ENCODE peak calls at places on chromosomes 2 and 18, in nine cellular contexts. X, N, A, D, M, Z, Q, U and E are unnamed samples.
A peak's percentile ranks its signal among the peaks of the same experiment; 100 is the strongest.

GRCh38 chr2:139007130-139007529 is 226.9 kb upstream of the NXPH2 start:
- DNase-seq in X (no peak), N (no peak), A (no peak), D (no peak), M (no peak), Z (no peak), Q (no peak), U (no peak), E (no peak)

GRCh38 chr18:31487251-31488015 is 10.5 kb upstream of the DSG2 start:
- DNase-seq in X (no peak), N (peak; percentile 77), A (peak; percentile 70), D (peak; percentile 90), M (no peak), Z (no peak), Q (no peak), U (no peak), E (no peak)

GRCh38 chr2:54422072-54422581 is 34.0 kb upstream of the SPTBN1 start:
- DNase-seq in X (no peak), N (no peak), A (no peak), D (no peak), M (no peak), Z (no peak), Q (no peak), U (no peak), E (no peak)

GRCh38 chr2:18552351-18553077 is 7.9 kb downstream of the RDH14 start:
- DNase-seq in X (no peak), N (no peak), A (no peak), D (peak; percentile 79), M (no peak), Z (no peak), Q (no peak), U (no peak), E (no peak)

GRCh38 chr2:53880756-53881155 is 21.0 kb upstream of the GPR75 start:
- DNase-seq in X (no peak), N (no peak), A (no peak), D (peak; percentile 82), M (no peak), Z (no peak), Q (no peak), U (no peak), E (no peak)

GRCh38 chr2:177585234-177585863 is 192.8 kb downstream of the AGPS start:
- DNase-seq in X (no peak), N (no peak), A (no peak), D (no peak), M (no peak), Z (no peak), Q (no peak), U (no peak), E (no peak)

GRCh38 chr2:105571445-105571987 is 172.7 kb upstream of the FHL2 start:
- DNase-seq in X (no peak), N (no peak), A (no peak), D (no peak), M (peak; percentile 26), Z (no peak), Q (no peak), U (no peak), E (no peak)

GRCh38 chr2:45930396-45930792 is 278.9 kb downstream of the PRKCE start:
- DNase-seq in X (no peak), N (no peak), A (peak; percentile 60), D (peak; percentile 16), M (no peak), Z (no peak), Q (no peak), U (peak; percentile 23), E (no peak)

GRCh38 chr2:223297788-223298187 is 245.8 kb downstream of the KCNE4 start:
- DNase-seq in X (no peak), N (peak; percentile 40), A (no peak), D (no peak), M (no peak), Z (no peak), Q (no peak), U (no peak), E (no peak)

GRCh38 chr2:158009425-158009824 is 92.3 kb upstream of the UPP2 start:
- DNase-seq in X (no peak), N (no peak), A (peak; percentile 41), D (peak; percentile 22), M (no peak), Z (no peak), Q (no peak), U (no peak), E (no peak)

GRCh38 chr2:16466133-16466820 is 199.4 kb downstream of the CYRIA start:
- DNase-seq in X (no peak), N (no peak), A (no peak), D (no peak), M (no peak), Z (no peak), Q (no peak), U (no peak), E (no peak)
- TF ChIP-seq CTCF in X (no peak), N (no peak), A (no peak), D (no peak), M (no peak), Z (no peak), Q (no peak), U (no peak), E (no peak)

GRCh38 chr2:119349289-119349688 is 17.3 kb downstream of the C2orf76 start:
- DNase-seq in X (no peak), N (no peak), A (no peak), D (no peak), M (no peak), Z (no peak), Q (no peak), U (no peak), E (no peak)

GRCh38 chr2:119352357-119352756 is 14.3 kb downstream of the C2orf76 start:
- DNase-seq in X (no peak), N (no peak), A (no peak), D (no peak), M (peak; percentile 64), Z (no peak), Q (no peak), U (no peak), E (no peak)

GRCh38 chr2:119354860-119355259 is 11.8 kb downstream of the C2orf76 start:
- DNase-seq in X (no peak), N (no peak), A (no peak), D (no peak), M (no peak), Z (no peak), Q (no peak), U (no peak), E (no peak)

GRCh38 chr2:119350311-119350998 is 16.2 kb downstream of the C2orf76 start:
- DNase-seq in X (no peak), N (no peak), A (no peak), D (no peak), M (no peak), Z (no peak), Q (no peak), U (no peak), E (no peak)
- TF ChIP-seq CTCF in X (no peak), N (peak; percentile 44), A (peak; percentile 18), D (no peak), M (no peak), Z (no peak), Q (peak; percentile 26), U (no peak), E (no peak)

GRCh38 chr2:170882758-170883157 is 46.3 kb upstream of the GORASP2 start:
- DNase-seq in X (no peak), N (no peak), A (no peak), D (no peak), M (no peak), Z (no peak), Q (no peak), U (no peak), E (no peak)

GRCh38 chr2:170887496-170888265 is 41.4 kb upstream of the GORASP2 start:
- DNase-seq in X (no peak), N (no peak), A (no peak), D (no peak), M (no peak), Z (no peak), Q (no peak), U (no peak), E (no peak)

GRCh38 chr2:170883683-170884082 is 45.4 kb upstream of the GORASP2 start:
- DNase-seq in X (no peak), N (no peak), A (no peak), D (no peak), M (no peak), Z (no peak), Q (no peak), U (no peak), E (no peak)

GRCh38 chr2:170886391-170886790 is 42.7 kb upstream of the GORASP2 start:
- DNase-seq in X (no peak), N (peak; percentile 14), A (no peak), D (peak; percentile 65), M (no peak), Z (no peak), Q (no peak), U (no peak), E (no peak)

DNA sequence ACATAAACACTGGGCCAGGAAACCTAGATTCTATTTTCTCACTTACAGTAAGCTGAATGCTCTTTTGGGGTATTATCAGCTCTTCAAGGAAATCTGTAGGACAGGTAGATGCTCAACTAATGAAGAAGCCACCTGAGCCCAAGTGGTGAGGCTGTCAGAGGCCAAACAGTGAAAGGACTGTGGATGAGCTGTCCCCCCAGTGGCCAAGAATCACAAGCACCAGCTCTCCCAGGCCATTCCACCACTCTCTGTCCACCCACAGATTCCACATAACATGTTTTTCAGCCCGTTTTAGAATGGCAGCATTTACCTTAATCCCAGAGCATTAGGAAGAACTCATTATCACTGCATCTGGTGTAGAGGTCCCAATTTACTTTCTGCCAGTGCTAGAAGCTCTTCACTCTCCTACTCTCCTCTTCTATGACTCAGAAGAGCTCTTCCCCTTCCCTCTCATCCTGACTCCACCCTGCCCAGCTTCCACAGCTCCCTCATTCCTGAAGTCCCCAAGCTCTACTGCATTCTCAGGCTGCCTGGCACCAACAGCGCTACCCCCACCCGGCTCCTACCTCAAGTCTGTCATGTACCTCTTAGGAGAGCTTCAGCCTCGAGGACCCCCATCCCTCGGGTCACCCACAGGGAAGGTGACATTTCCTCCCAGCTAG is 43.8 kb upstream of the GORASP2 start:
- DNase-seq in X (no peak), N (no peak), A (no peak), D (no peak), M (no peak), Z (no peak), Q (no peak), U (no peak), E (no peak)
- TF ChIP-seq CTCF in X (no peak), N (no peak), A (no peak), D (no peak), M (no peak), Z (no peak), Q (no peak), U (peak; percentile 5), E (no peak)

GRCh38 chr2:208265371-208265806 is 666 bp upstream of the PIKFYVE start:
- DNase-seq in X (no peak), N (peak; percentile 24), A (peak; percentile 46), D (no peak), M (peak; percentile 68), Z (no peak), Q (no peak), U (no peak), E (no peak)

GRCh38 chr2:208268553-208268952 is 2.5 kb downstream of the PIKFYVE start:
- DNase-seq in X (no peak), N (no peak), A (no peak), D (no peak), M (no peak), Z (no peak), Q (no peak), U (no peak), E (no peak)

GRCh38 chr2:208266641-208267335 is 733 bp downstream of the PIKFYVE start:
- DNase-seq in X (no peak), N (no peak), A (no peak), D (peak; percentile 51), M (no peak), Z (no peak), Q (no peak), U (no peak), E (no peak)

GRCh38 chr2:208265807-208266640 is at the start of gene PIKFYVE:
- DNase-seq in X (peak; percentile 98), N (peak; percentile 95), A (peak; percentile 97), D (peak; percentile 99), M (peak; percentile 96), Z (peak; percentile 90), Q (peak; percentile 85), U (peak; percentile 91), E (peak; percentile 96)

GRCh38 chr2:208269091-208269490 is 3.0 kb downstream of the PIKFYVE start:
- DNase-seq in X (no peak), N (no peak), A (peak; percentile 11), D (no peak), M (no peak), Z (no peak), Q (no peak), U (no peak), E (no peak)
- TF ChIP-seq CTCF in X (no peak), N (peak; percentile 17), A (no peak), D (peak; percentile 17), M (peak; percentile 20), Z (peak; percentile 17), Q (peak; percentile 24), U (peak; percentile 10), E (peak; percentile 28)